ENCODE peak calls at places on chromosome 2, in eight cellular contexts. Y, U, X, V, B, E, H and D are unnamed samples. For H3K9me3 and H3K4me1, the result is how much of the 10 kb centered on the place peaks cover.

GRCh38 chr2:22517141-22517540 is 867.8 kb upstream of the KLHL29 start:
- DNase-seq in V (no peak), H (no peak), E (no peak), U (no peak), X (no peak), Y (no peak), B (no peak), D (no peak)

GRCh38 chr2:67548317-67549095 is 151.4 kb downstream of the ETAA1 start:
- DNase-seq in Y (no peak), U (no peak), E (no peak), V (no peak), X (no peak), B (no peak), H (no peak), D (no peak)

GRCh38 chr2:240355001-240355891 is 80.2 kb upstream of the GPC1 start:
- DNase-seq in V (peak), H (peak), U (peak), Y (no peak), B (no peak), X (peak), E (no peak), D (no peak)

GRCh38 chr2:8980096-8980495 is 23.4 kb downstream of the MBOAT2 start:
- DNase-seq in X (no peak), Y (no peak), B (no peak), H (no peak), E (no peak), V (peak), U (peak), D (no peak)

GRCh38 chr2:56030062-56030461 is 106.5 kb upstream of the EFEMP1 start:
- DNase-seq in U (no peak), Y (no peak), B (no peak), E (no peak), V (no peak), H (no peak), X (no peak), D (no peak)

GRCh38 chr2:144512421-144513272 is 7.3 kb downstream of the ZEB2 start:
- DNase-seq in V (no peak), X (no peak), Y (no peak), U (peak), H (no peak), E (no peak), B (no peak), D (no peak)

GRCh38 chr2:86435531-86435930 is 5.6 kb upstream of the KDM3A start:
- DNase-seq in V (no peak), E (no peak), X (no peak), U (no peak), B (no peak), Y (no peak), H (no peak), D (no peak)

GRCh38 chr2:12131975-12132374 is 385.5 kb downstream of the LPIN1 start:
- DNase-seq in V (peak), H (no peak), E (no peak), X (no peak), U (peak), B (no peak), Y (no peak), D (no peak)

GRCh38 chr2:207836526-207837133 is 66.9 kb upstream of the FZD5 start:
- DNase-seq in Y (no peak), V (no peak), X (no peak), E (no peak), H (no peak), U (no peak), B (peak), D (no peak)

GRCh38 chr2:220460257-220460985 is 833.0 kb downstream of the SLC4A3 start:
- DNase-seq in E (no peak), H (no peak), V (peak), X (no peak), Y (no peak), B (no peak), U (no peak), D (no peak)

GRCh38 chr2:232628466-232629200 is 4.8 kb upstream of the EFHD1 start:
- DNase-seq in E (no peak), H (no peak), U (no peak), B (peak), V (no peak), X (no peak), Y (no peak), D (no peak)

GRCh38 chr2:85324639-85325465 is 2.9 kb downstream of the TGOLN2 start:
- DNase-seq in V (peak), E (no peak), Y (no peak), H (peak), B (no peak), U (peak), X (peak), D (peak)

GRCh38 chr2:85537600-85538506 is 1.1 kb upstream of the MAT2A start:
- DNase-seq in V (no peak), B (peak), Y (peak), E (peak), U (peak), X (peak), H (peak), D (peak)

GRCh38 chr2:221060335-221060734 is 511.8 kb downstream of the EPHA4 start:
- DNase-seq in X (no peak), Y (no peak), E (no peak), V (peak), U (peak), H (no peak), B (no peak), D (no peak)

GRCh38 chr2:175926272-175926671 is 75.8 kb downstream of the LNPK start:
- DNase-seq in H (no peak), U (peak), B (no peak), Y (no peak), V (peak), E (no peak), X (no peak), D (no peak)

GRCh38 chr2:47516496-47517104 is 113.6 kb downstream of the MSH2 start:
- DNase-seq in V (no peak), E (no peak), Y (no peak), H (no peak), X (no peak), B (no peak), U (no peak), D (no peak)

GRCh38 chr2:113052767-113053166 is at the start of gene IL36B:
- DNase-seq in X (no peak), E (no peak), U (no peak), H (no peak), V (no peak), Y (no peak), B (no peak), D (no peak)

GRCh38 chr2:30713698-30714097 is 93.5 kb downstream of the CAPN13 start:
- DNase-seq in U (no peak), X (no peak), V (no peak), B (no peak), H (no peak), E (no peak), Y (no peak), D (no peak)

GRCh38 chr2:176076063-176076462 is 7.7 kb downstream of the EVX2 start:
- DNase-seq in H (no peak), U (no peak), E (no peak), Y (no peak), V (no peak), B (no peak), X (no peak), D (no peak)

GRCh38 chr2:70708376-70709199 is 59.4 kb downstream of the ADD2 start:
- DNase-seq in X (no peak), B (no peak), E (no peak), H (no peak), Y (no peak), V (no peak), U (peak), D (no peak)

GRCh38 chr2:201909961-201910361 is 103.6 kb downstream of the CDK15 start:
- DNase-seq in E (no peak), B (no peak), Y (no peak), U (peak), V (peak), X (no peak), H (no peak), D (no peak)

GRCh38 chr2:203918264-203918663 is 18.3 kb upstream of the ICOS start:
- DNase-seq in B (no peak), X (no peak), H (no peak), Y (no peak), U (no peak), E (no peak), V (no peak), D (no peak)

GRCh38 chr2:73203055-73203681 is 794 bp downstream of the NOTO start:
- DNase-seq in Y (no peak), H (peak), V (no peak), B (no peak), X (no peak), U (no peak), E (no peak), D (no peak)

GRCh38 chr2:240642806-240643092 is 17.5 kb downstream of the GPR35 start:
- DNase-seq in V (no peak), E (no peak), X (no peak), H (no peak), B (no peak), Y (no peak), U (no peak), D (no peak)

GRCh38 chr2:206783718-206784117 is 18.3 kb downstream of the FASTKD2 start:
- DNase-seq in B (no peak), Y (no peak), H (no peak), X (no peak), U (peak), E (no peak), V (no peak), D (no peak)

GRCh38 chr2:45806563-45807358 is 155.3 kb downstream of the PRKCE start:
- DNase-seq in X (no peak), H (no peak), E (no peak), Y (no peak), V (no peak), B (no peak), U (no peak), D (no peak)

GRCh38 chr2:47559079-47559684 is 156.2 kb downstream of the MSH2 start:
- DNase-seq in B (no peak), V (peak), H (no peak), E (no peak), Y (no peak), U (peak), X (no peak), D (no peak)

GRCh38 chr2:82674638-82675037 is 1784.4 kb downstream of the SUCLG1 start:
- DNase-seq in Y (no peak), B (no peak), E (no peak), V (no peak), X (no peak), H (no peak), U (no peak), D (no peak)

DNA sequence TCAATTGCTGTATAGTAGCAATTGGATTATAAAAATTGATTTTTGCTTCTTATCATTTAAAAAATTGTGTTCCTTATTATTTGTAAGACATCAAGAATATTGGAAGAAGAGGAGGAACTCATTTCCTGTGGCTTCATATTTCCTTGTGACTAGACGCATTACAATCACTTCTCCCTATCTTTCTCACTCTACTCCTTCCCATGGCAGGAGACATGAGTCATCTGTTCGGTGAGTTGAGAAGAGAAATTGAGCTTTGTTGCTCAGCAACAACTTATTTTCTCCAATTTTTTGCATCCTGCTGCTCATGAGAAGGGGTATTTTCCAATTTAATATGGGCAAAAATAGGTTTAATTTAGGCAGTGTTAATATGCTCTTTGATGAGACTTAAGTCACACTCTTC is 1783.9 kb downstream of the SUCLG1 start:
- DNase-seq in U (no peak), E (no peak), H (no peak), B (no peak), V (no peak), X (no peak), Y (no peak), D (no peak)
- H3K9me3 ChIP-seq in U (under half), E (under half), H (under half), B (under half), V (under half), X (under half), Y (under half), D (under half)

GRCh38 chr2:65130440-65131175 is 702 bp upstream of the RAB1A start:
- DNase-seq in B (no peak), V (no peak), E (no peak), U (no peak), H (no peak), X (no peak), Y (no peak), D (peak)

GRCh38 chr2:65133626-65134025 is 3.7 kb upstream of the RAB1A start:
- DNase-seq in B (no peak), X (no peak), Y (no peak), H (no peak), E (no peak), U (no peak), V (no peak), D (no peak)

GRCh38 chr2:65129276-65129612 is 662 bp downstream of the RAB1A start:
- DNase-seq in X (no peak), E (no peak), Y (no peak), H (no peak), V (no peak), B (no peak), U (peak), D (no peak)

GRCh38 chr2:65129613-65130439 is at the start of gene RAB1A:
- DNase-seq in E (peak), Y (peak), X (peak), V (peak), H (peak), U (peak), B (peak), D (peak)

DNA sequence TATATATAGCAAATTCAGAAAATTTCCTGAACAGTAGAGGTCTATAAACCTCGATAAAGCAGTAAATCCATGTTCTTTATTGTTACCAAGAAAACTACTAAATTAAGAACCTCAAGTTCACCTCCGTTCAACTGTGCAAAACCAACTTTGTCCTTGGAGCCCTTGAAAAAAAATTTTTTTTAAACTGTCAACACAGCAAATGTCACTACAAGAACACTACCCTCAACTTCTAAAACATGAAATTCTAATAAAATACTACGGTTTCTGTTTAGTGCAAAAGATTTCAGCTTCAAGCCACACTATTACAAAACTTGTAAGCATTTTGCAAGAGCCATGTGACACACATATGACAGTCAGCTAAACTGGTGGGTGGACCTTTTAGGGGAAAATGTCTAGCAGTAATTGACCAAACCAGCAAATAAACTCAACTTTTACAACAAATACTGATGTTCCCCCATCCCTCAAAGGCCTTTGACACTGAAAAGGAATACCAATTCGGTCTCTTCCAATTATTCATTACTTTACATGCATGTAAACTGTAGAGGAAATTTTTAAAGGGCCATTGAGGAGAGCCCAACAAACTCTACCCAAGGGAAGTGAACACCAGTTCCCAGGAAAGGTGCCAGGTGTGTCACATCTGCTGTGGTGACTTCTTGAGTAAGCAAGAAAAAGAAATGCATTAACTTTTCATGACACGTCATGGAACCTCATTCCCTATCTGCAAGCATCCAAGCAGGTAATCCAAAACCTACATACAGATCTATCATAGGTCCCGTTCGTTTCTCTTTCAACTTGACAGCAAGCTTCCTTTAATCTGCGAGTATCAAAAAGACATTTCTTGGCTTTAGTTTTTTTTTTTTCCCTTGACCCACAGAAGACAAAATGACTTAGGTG is 1.4 kb downstream of the RAB1A start:
- DNase-seq in X (no peak), V (peak), Y (peak), U (peak), B (no peak), H (no peak), E (no peak), D (no peak)
- H3K4me1 ChIP-seq in X (under half), V (under half), Y (under half), U (half or more), B (half or more), H (under half), E (under half), D (under half)

GRCh38 chr2:217431577-217432269 is 571.1 kb downstream of the TNS1 start:
- DNase-seq in X (no peak), V (no peak), H (no peak), B (no peak), U (peak), E (no peak), Y (no peak), D (no peak)
- H3K27ac ChIP-seq in X (no peak), V (peak), H (no peak), B (peak), U (peak), E (peak), Y (no peak), D (no peak)

GRCh38 chr2:95220449-95220848 is 13.1 kb downstream of the ZNF892 start:
- DNase-seq in B (no peak), H (no peak), U (no peak), E (no peak), X (no peak), Y (no peak), V (no peak), D (no peak)
- H3K9me3 ChIP-seq in B (half or more), H (half or more), U (under half), E (half or more), X (under half), Y (half or more), V (under half), D (under half)

GRCh38 chr2:75605770-75606535 is 40.6 kb upstream of the MRPL19 start:
- DNase-seq in V (peak), X (no peak), U (peak), H (no peak), E (no peak), B (no peak), Y (no peak), D (no peak)

GRCh38 chr2:75602724-75603342 is 42.1 kb upstream of the EVA1A start:
- DNase-seq in Y (no peak), B (no peak), E (no peak), H (no peak), X (peak), U (peak), V (peak), D (no peak)

GRCh38 chr2:75603477-75603876 is 42.7 kb upstream of the EVA1A start:
- DNase-seq in B (no peak), V (no peak), Y (no peak), E (no peak), X (no peak), U (peak), H (no peak), D (no peak)

GRCh38 chr2:75606851-75607798 is 39.5 kb upstream of the MRPL19 start:
- DNase-seq in E (no peak), V (peak), X (no peak), Y (no peak), H (no peak), U (peak), B (no peak), D (no peak)

DNA sequence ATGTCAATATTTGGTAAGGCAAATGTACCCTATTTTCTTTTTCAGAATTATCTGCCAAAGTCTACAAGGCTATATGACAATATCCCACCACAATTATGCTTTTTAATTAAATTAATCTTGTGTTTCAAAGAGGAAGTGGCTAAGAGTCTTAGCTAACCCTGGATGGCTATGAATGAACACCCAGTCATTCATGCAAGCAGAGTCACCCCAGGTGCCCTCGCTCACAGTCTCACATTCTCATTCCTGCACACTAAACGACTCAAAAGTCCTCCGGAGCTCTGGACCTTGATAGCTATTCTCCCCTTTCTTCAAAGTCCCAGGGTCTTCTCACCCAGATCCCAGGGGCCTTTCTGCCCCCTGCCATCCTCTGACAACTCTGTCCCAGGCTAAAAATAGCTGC is 42.1 kb upstream of the MRPL19 start:
- DNase-seq in V (peak), U (peak), B (no peak), E (no peak), H (no peak), Y (no peak), X (no peak), D (no peak)
- H3K4me1 ChIP-seq in V (under half), U (half or more), B (under half), E (under half), H (under half), Y (under half), X (under half), D (under half)

GRCh38 chr2:29401994-29402393 is 286.8 kb downstream of the CLIP4 start:
- DNase-seq in Y (no peak), E (no peak), H (no peak), V (no peak), U (no peak), X (no peak), B (no peak), D (no peak)
- H3K27ac ChIP-seq in Y (no peak), E (no peak), H (no peak), V (no peak), U (no peak), X (no peak), B (no peak), D (no peak)

DNA sequence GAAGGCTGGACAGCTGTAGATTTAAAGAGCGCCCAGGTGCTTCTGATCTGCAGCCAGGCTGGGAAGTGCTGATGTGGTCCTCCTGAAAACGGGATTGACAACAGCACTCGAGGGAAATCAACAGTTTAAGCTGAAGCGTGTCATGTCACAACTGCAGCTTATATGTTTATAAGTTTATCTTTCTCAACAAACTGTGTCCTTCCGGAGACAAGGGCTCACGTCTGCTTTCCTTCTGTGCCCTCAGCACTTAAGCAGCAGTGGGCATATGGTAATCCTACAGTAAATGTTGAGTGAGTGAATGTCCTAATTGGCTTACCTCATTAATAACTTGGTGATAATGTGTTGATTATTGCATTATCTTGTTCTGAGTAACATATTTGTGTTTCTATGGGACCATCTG is 671.7 kb upstream of the SOX11 start:
- DNase-seq in U (no peak), B (no peak), X (no peak), V (no peak), E (no peak), H (no peak), Y (no peak), D (no peak)
- H3K9me3 ChIP-seq in U (under half), B (under half), X (under half), V (under half), E (under half), H (under half), Y (under half), D (under half)